ENCODE peak calls at places on chromosomes 2 and 18, in ten cellular contexts. R, L, X, T, Q, Z, Y, D, J and S are unnamed samples. For H3K9me3 and H3K4me1, the result is how much of the 10 kb centered on the place peaks cover.

GRCh38 chr18:36067118-36067957 is at the start of gene RPRD1A:
- DNase-seq in R (peak), L (peak), X (peak), T (peak), Q (peak), Z (peak), Y (peak), D (peak), J (peak), S (peak)

GRCh38 chr2:3289526-3289925 is 88.1 kb downstream of the EIPR1 start:
- DNase-seq in R (no peak), L (no peak), X (no peak), T (no peak), Q (no peak), Z (no peak), Y (no peak), D (peak), J (no peak), S (no peak)

GRCh38 chr2:217695033-217695520 is 307.7 kb downstream of the TNS1 start:
- DNase-seq in R (no peak), L (peak), X (no peak), T (no peak), Q (no peak), Z (no peak), Y (no peak), D (no peak), J (no peak), S (no peak)

GRCh38 chr2:240933048-240933965 is 27.2 kb downstream of the CROCC2 start:
- DNase-seq in R (no peak), L (no peak), X (peak), T (peak), Q (peak), Z (no peak), Y (peak), D (peak), J (peak), S (peak)

GRCh38 chr2:223918671-223919134 is 26.4 kb downstream of the WDFY1 start:
- DNase-seq in R (no peak), L (no peak), X (no peak), T (no peak), Q (peak), Z (no peak), Y (no peak), D (no peak), J (no peak), S (no peak)

GRCh38 chr18:49778826-49779465 is 34.4 kb downstream of the ACAA2 start:
- DNase-seq in R (peak), L (peak), X (peak), T (no peak), Q (no peak), Z (no peak), Y (no peak), D (no peak), J (no peak), S (no peak)

GRCh38 chr2:196113061-196113974 is 44.7 kb upstream of the DNAH7 start:
- DNase-seq in R (no peak), L (peak), X (no peak), T (no peak), Q (no peak), Z (no peak), Y (no peak), D (no peak), J (no peak), S (no peak)

GRCh38 chr2:183409662-183410061 is 285.4 kb downstream of the NUP35 start:
- DNase-seq in R (no peak), L (no peak), X (no peak), T (no peak), Q (no peak), Z (no peak), Y (no peak), D (no peak), J (no peak), S (no peak)

GRCh38 chr2:231640646-231641111 is 48.0 kb downstream of the TEX44 start:
- DNase-seq in R (no peak), L (peak), X (no peak), T (peak), Q (peak), Z (no peak), Y (peak), D (no peak), J (no peak), S (peak)

GRCh38 chr2:1675633-1676032 is 68.7 kb downstream of the PXDN start:
- DNase-seq in R (no peak), L (peak), X (no peak), T (peak), Q (peak), Z (no peak), Y (no peak), D (no peak), J (no peak), S (no peak)

GRCh38 chr18:28766027-28766426 is 589.1 kb upstream of the CDH2 start:
- DNase-seq in R (no peak), L (peak), X (no peak), T (no peak), Q (no peak), Z (no peak), Y (no peak), D (no peak), J (no peak), S (no peak)

GRCh38 chr2:118269408-118270051 is 181.3 kb downstream of the INSIG2 start:
- DNase-seq in R (peak), L (no peak), X (no peak), T (no peak), Q (peak), Z (no peak), Y (no peak), D (no peak), J (no peak), S (no peak)

GRCh38 chr18:21826196-21826595 is 85.6 kb downstream of the MIB1 start:
- DNase-seq in R (no peak), L (peak), X (no peak), T (no peak), Q (no peak), Z (no peak), Y (no peak), D (no peak), J (no peak), S (no peak)

GRCh38 chr2:19125876-19126275 is 232.5 kb downstream of the OSR1 start:
- DNase-seq in R (no peak), L (no peak), X (no peak), T (no peak), Q (no peak), Z (no peak), Y (no peak), D (no peak), J (no peak), S (no peak)

GRCh38 chr2:221051162-221051561 is 520.9 kb downstream of the EPHA4 start:
- DNase-seq in R (no peak), L (no peak), X (no peak), T (no peak), Q (no peak), Z (no peak), Y (no peak), D (no peak), J (no peak), S (no peak)

GRCh38 chr2:238231251-238231793 is 8.5 kb downstream of the HES6 start:
- DNase-seq in R (no peak), L (peak), X (no peak), T (peak), Q (peak), Z (peak), Y (peak), D (no peak), J (peak), S (peak)

GRCh38 chr2:41735446-41735845 is 312.4 kb upstream of the PKDCC start:
- DNase-seq in R (peak), L (no peak), X (no peak), T (no peak), Q (no peak), Z (no peak), Y (no peak), D (no peak), J (no peak), S (no peak)

GRCh38 chr18:68922392-68922791 is 124.5 kb downstream of the CCDC102B start:
- DNase-seq in R (no peak), L (no peak), X (no peak), T (no peak), Q (no peak), Z (no peak), Y (no peak), D (no peak), J (no peak), S (no peak)

GRCh38 chr2:142217804-142218203 is 87.0 kb upstream of the LRP1B start:
- DNase-seq in R (no peak), L (peak), X (no peak), T (no peak), Q (no peak), Z (no peak), Y (no peak), D (no peak), J (no peak), S (no peak)

GRCh38 chr2:136013962-136014361 is 28.5 kb upstream of the DARS1 start:
- DNase-seq in R (no peak), L (no peak), X (no peak), T (no peak), Q (no peak), Z (no peak), Y (no peak), D (no peak), J (no peak), S (no peak)

GRCh38 chr2:41872646-41873045 is 175.2 kb upstream of the PKDCC start:
- DNase-seq in R (no peak), L (peak), X (no peak), T (no peak), Q (no peak), Z (no peak), Y (no peak), D (no peak), J (no peak), S (no peak)

GRCh38 chr2:238302076-238302475 is 13.7 kb upstream of the PER2 start:
- DNase-seq in R (no peak), L (peak), X (no peak), T (no peak), Q (no peak), Z (no peak), Y (no peak), D (no peak), J (no peak), S (no peak)

GRCh38 chr2:168538133-168538532 is 82.1 kb downstream of the CERS6 start:
- DNase-seq in R (no peak), L (no peak), X (no peak), T (no peak), Q (no peak), Z (no peak), Y (no peak), D (no peak), J (no peak), S (no peak)
- H3K9me3 ChIP-seq in R (under half), L (under half), X (under half), T (under half), Q (under half), Z (under half), Y (under half), D (under half), J (under half), S (under half)

GRCh38 chr2:122808286-122808969 is 1053.0 kb downstream of the TSN start:
- DNase-seq in R (no peak), L (no peak), X (no peak), T (no peak), Q (no peak), Z (no peak), Y (no peak), D (no peak), J (no peak), S (no peak)
- H3K4me1 ChIP-seq in R (under half), L (under half), X (under half), T (under half), Q (under half), Z (under half), Y (under half), D (under half), J (under half), S (under half)

DNA sequence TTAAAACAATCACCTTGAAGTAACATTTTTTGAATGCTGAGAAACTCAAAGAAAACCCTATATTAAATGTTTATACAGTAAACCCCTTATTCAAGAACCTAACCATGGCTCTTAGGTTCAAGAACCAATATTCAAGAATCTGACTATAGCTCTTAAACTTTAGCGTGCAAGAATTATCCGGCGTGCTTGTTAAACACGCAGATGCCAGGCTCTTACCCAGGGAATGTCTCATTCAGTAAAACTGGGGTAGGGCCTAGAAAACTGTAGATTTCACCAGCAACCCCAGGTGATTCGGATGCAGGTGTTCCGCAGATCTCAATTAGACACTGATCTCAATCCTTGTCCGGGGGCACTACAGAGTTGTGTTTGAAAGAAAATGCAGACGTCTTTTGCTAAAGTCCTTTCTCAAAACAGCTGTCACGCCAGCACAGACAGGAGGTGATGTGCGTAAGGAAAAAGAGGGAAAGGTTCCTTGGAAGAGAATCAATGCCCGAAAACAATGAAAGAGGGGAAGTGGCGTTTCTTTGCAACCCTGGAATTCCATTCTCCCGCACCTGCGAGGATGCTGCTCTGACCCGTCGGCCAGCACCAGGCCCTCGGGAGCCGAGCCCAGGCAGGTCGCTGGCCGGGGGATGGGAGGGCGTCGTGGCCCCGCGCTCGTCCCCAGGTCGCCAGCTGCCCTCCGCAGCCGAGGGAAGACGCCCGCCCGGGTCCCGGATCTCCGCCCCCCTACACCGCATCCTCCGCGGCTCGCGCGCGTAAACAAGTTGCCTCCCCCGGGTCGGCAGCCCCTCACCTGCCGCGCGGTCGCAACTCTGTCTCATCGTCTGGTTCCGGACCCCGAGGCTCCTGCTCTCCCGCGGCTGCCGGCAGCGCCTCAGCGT is 851 bp downstream of the EIF2AK3 start:
- DNase-seq in R (peak), L (no peak), X (peak), T (peak), Q (peak), Z (peak), Y (peak), D (peak), J (peak), S (peak)
- H3K9me3 ChIP-seq in R (under half), L (under half), X (under half), T (under half), Q (under half), Z (under half), Y (under half), D (under half), J (under half), S (under half)

GRCh38 chr18:6623278-6623677 is 106.2 kb upstream of the ARHGAP28 start:
- DNase-seq in R (no peak), L (no peak), X (no peak), T (no peak), Q (no peak), Z (no peak), Y (no peak), D (no peak), J (no peak), S (no peak)
- H3K4me1 ChIP-seq in R (under half), L (under half), X (under half), T (under half), Q (under half), Z (under half), Y (under half), D (under half), J (under half), S (under half)

GRCh38 chr2:101146535-101146934 is 4.6 kb downstream of the TBC1D8 start:
- DNase-seq in R (no peak), L (no peak), X (no peak), T (no peak), Q (no peak), Z (no peak), Y (no peak), D (no peak), J (no peak), S (no peak)

GRCh38 chr2:101149241-101150192 is 1.7 kb downstream of the TBC1D8 start:
- DNase-seq in R (no peak), L (no peak), X (no peak), T (no peak), Q (no peak), Z (no peak), Y (peak), D (no peak), J (no peak), S (peak)

GRCh38 chr2:101148777-101149176 is 2.4 kb downstream of the TBC1D8 start:
- DNase-seq in R (no peak), L (no peak), X (no peak), T (no peak), Q (no peak), Z (no peak), Y (no peak), D (no peak), J (no peak), S (no peak)

GRCh38 chr2:101147062-101147461 is 4.1 kb downstream of the TBC1D8 start:
- DNase-seq in R (no peak), L (no peak), X (no peak), T (no peak), Q (no peak), Z (no peak), Y (no peak), D (no peak), J (no peak), S (no peak)

GRCh38 chr2:101147971-101148370 is 3.2 kb downstream of the TBC1D8 start:
- DNase-seq in R (no peak), L (no peak), X (no peak), T (no peak), Q (no peak), Z (no peak), Y (no peak), D (no peak), J (no peak), S (no peak)
- H3K9me3 ChIP-seq in R (under half), L (under half), X (under half), T (under half), Q (under half), Z (under half), Y (under half), D (under half), J (under half), S (under half)

GRCh38 chr2:138455691-138456090 is 45.9 kb upstream of the SPOPL start:
- DNase-seq in R (no peak), L (no peak), X (peak), T (no peak), Q (no peak), Z (no peak), Y (no peak), D (no peak), J (no peak), S (no peak)

GRCh38 chr2:138452324-138452723 is 49.2 kb upstream of the SPOPL start:
- DNase-seq in R (no peak), L (no peak), X (no peak), T (no peak), Q (no peak), Z (no peak), Y (no peak), D (no peak), J (no peak), S (no peak)

GRCh38 chr2:138453815-138454214 is 47.8 kb upstream of the SPOPL start:
- DNase-seq in R (no peak), L (no peak), X (no peak), T (no peak), Q (no peak), Z (no peak), Y (no peak), D (no peak), J (no peak), S (no peak)

GRCh38 chr2:138455275-138455674 is 46.3 kb upstream of the SPOPL start:
- DNase-seq in R (no peak), L (no peak), X (no peak), T (no peak), Q (no peak), Z (no peak), Y (no peak), D (no peak), J (no peak), S (no peak)
- H3K4me1 ChIP-seq in R (under half), L (under half), X (under half), T (under half), Q (under half), Z (under half), Y (under half), D (under half), J (under half), S (under half)

GRCh38 chr2:213149332-213149875 is 2.0 kb downstream of the IKZF2 start:
- DNase-seq in R (no peak), L (peak), X (no peak), T (no peak), Q (no peak), Z (no peak), Y (no peak), D (no peak), J (no peak), S (no peak)
- H3K9me3 ChIP-seq in R (under half), L (under half), X (under half), T (under half), Q (under half), Z (under half), Y (under half), D (under half), J (under half), S (under half)

DNA sequence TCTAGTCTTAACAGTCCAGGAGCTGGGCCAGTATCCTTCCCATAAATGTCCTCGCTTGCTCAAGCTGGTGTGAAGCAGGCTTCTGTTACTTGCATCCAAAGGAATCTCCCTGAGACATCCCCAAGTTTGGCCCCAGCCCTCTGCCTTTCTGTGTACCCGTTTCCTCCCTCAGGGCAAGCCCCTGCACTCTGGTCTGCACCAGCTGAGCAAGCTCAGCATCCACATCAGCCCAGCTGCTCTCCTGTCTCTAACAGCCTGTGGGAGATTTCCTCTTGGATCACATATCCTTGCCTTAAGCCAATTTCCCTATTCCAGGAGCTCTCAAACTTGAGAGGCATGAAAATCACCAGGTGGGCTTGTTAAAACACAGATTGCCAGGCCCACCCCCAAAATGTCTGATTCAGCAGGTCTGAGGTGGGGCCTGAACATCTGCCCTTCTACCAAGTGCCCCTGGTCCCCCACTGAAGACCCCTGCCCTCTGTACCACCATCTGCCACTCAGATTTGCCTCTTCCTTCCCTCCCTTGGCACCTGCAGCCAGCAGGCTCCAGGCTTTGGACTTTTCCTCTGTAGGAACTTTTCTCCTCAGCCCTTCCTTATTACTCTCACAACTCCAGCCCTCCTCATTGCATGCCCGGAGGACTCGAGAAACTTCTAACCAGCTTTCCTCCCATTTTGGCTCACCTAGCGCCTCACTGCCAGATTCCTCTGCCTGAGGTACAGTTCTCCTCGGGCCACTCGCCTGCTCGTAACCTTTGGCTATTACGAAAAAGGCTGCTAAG is 32.0 kb downstream of the REEP1 start:
- DNase-seq in R (no peak), L (no peak), X (no peak), T (no peak), Q (no peak), Z (no peak), Y (no peak), D (no peak), J (no peak), S (no peak)
- H3K4me1 ChIP-seq in R (under half), L (under half), X (under half), T (under half), Q (under half), Z (under half), Y (under half), D (under half), J (under half), S (under half)

GRCh38 chr2:170905864-170906263 is 23.2 kb upstream of the GORASP2 start:
- DNase-seq in R (no peak), L (no peak), X (no peak), T (no peak), Q (no peak), Z (no peak), Y (no peak), D (no peak), J (no peak), S (no peak)

GRCh38 chr2:170917219-170917851 is 11.7 kb upstream of the GORASP2 start:
- DNase-seq in R (no peak), L (no peak), X (no peak), T (no peak), Q (no peak), Z (no peak), Y (no peak), D (no peak), J (no peak), S (no peak)

DNA sequence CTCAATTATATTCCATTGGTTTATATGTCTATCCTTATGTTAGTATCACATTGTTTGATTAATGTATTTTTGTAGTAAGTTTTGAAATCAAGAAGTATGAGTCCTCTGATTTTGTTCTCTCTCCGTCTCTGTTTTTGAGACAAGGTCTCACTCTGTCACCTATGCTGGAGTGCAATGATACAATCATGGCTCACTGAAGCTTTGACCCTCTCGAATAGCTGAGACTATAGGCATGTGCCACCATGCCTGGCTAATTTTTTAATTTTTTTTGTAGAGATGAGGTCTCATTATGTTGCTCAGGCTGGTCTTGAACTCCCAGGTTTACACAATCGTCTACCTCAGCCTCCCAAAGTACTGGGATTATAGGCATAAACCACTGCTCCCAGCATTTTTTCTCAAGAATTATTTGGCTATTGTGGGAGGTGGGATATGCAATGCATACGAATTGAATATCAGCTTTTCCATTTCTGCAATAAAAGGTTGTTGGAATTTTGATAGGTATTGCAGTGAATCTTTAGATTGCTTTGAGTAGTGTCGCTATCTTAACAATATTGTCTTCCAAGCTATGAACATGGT is 17.7 kb upstream of the GORASP2 start:
- DNase-seq in R (no peak), L (no peak), X (no peak), T (no peak), Q (no peak), Z (no peak), Y (no peak), D (no peak), J (no peak), S (no peak)
- H3K9me3 ChIP-seq in R (under half), L (under half), X (under half), T (under half), Q (under half), Z (under half), Y (half or more), D (under half), J (under half), S (under half)

GRCh38 chr2:37666772-37667171 is 4.7 kb downstream of the CDC42EP3 start:
- DNase-seq in R (no peak), L (no peak), X (no peak), T (no peak), Q (no peak), Z (no peak), Y (no peak), D (no peak), J (no peak), S (no peak)
- H3K4me1 ChIP-seq in R (under half), L (under half), X (under half), T (under half), Q (half or more), Z (under half), Y (half or more), D (half or more), J (under half), S (under half)